ENCODE peak calls at places on chromosomes 6 and 20, in ten cellular contexts. One of them, this sample, is unnamed.

GRCh38 chr6:8494730-8495129 is 59.4 kb upstream of the SLC35B3 start:
- DNase-seq in cardiac muscle cell: no peak
- DNase-seq in GM12865: peak
- DNase-seq in glutamatergic neuron: no peak
- DNase-seq in HFF-Myc: no peak
- DNase-seq in stomach: no peak
- DNase-seq in lower leg skin: no peak
- DNase-seq in neural crest cell: no peak
- DNase-seq in A549: no peak
- DNase-seq in GM23338: no peak
- DNase-seq in this sample: no peak

GRCh38 chr6:109224107-109224875 is 129.0 kb downstream of the CEP57L1 start:
- DNase-seq in cardiac muscle cell: no peak
- DNase-seq in glutamatergic neuron: no peak
- DNase-seq in neural crest cell: no peak
- DNase-seq in GM12865: no peak
- DNase-seq in lower leg skin: no peak
- DNase-seq in HFF-Myc: no peak
- DNase-seq in A549: no peak
- DNase-seq in GM23338: no peak
- DNase-seq in stomach: no peak
- DNase-seq in this sample: no peak

GRCh38 chr6:139939189-139939979 is 564.9 kb upstream of the CITED2 start:
- DNase-seq in HFF-Myc: no peak
- DNase-seq in lower leg skin: no peak
- DNase-seq in glutamatergic neuron: no peak
- DNase-seq in stomach: no peak
- DNase-seq in A549: no peak
- DNase-seq in neural crest cell: no peak
- DNase-seq in cardiac muscle cell: no peak
- DNase-seq in GM23338: peak
- DNase-seq in GM12865: peak
- DNase-seq in this sample: no peak

GRCh38 chr20:680638-681037 is 5.0 kb upstream of the SCRT2 start:
- DNase-seq in A549: no peak
- DNase-seq in cardiac muscle cell: no peak
- DNase-seq in GM23338: no peak
- DNase-seq in lower leg skin: no peak
- DNase-seq in HFF-Myc: no peak
- DNase-seq in stomach: no peak
- DNase-seq in glutamatergic neuron: no peak
- DNase-seq in neural crest cell: no peak
- DNase-seq in GM12865: no peak
- DNase-seq in this sample: no peak

GRCh38 chr6:26232950-26233607 is 131.9 kb upstream of the BTN3A2 start:
- DNase-seq in lower leg skin: no peak
- DNase-seq in neural crest cell: no peak
- DNase-seq in GM12865: peak
- DNase-seq in A549: peak
- DNase-seq in GM23338: peak
- DNase-seq in HFF-Myc: no peak
- DNase-seq in stomach: no peak
- DNase-seq in cardiac muscle cell: no peak
- DNase-seq in glutamatergic neuron: no peak
- DNase-seq in this sample: peak

GRCh38 chr6:134657751-134658522 is 292.0 kb downstream of the ALDH8A1 start:
- DNase-seq in HFF-Myc: no peak
- DNase-seq in cardiac muscle cell: no peak
- DNase-seq in neural crest cell: no peak
- DNase-seq in GM23338: no peak
- DNase-seq in A549: no peak
- DNase-seq in glutamatergic neuron: no peak
- DNase-seq in GM12865: no peak
- DNase-seq in lower leg skin: no peak
- DNase-seq in stomach: no peak
- DNase-seq in this sample: no peak

GRCh38 chr6:169854813-169855212 is 103.4 kb downstream of the ERMARD start:
- DNase-seq in HFF-Myc: no peak
- DNase-seq in neural crest cell: no peak
- DNase-seq in cardiac muscle cell: no peak
- DNase-seq in A549: no peak
- DNase-seq in glutamatergic neuron: no peak
- DNase-seq in GM12865: no peak
- DNase-seq in lower leg skin: no peak
- DNase-seq in GM23338: no peak
- DNase-seq in stomach: peak
- DNase-seq in this sample: no peak

GRCh38 chr6:21732731-21733130 is 139.2 kb downstream of the SOX4 start:
- DNase-seq in lower leg skin: no peak
- DNase-seq in GM23338: no peak
- DNase-seq in GM12865: no peak
- DNase-seq in stomach: no peak
- DNase-seq in neural crest cell: no peak
- DNase-seq in glutamatergic neuron: no peak
- DNase-seq in cardiac muscle cell: no peak
- DNase-seq in A549: no peak
- DNase-seq in HFF-Myc: no peak
- DNase-seq in this sample: no peak

GRCh38 chr20:38197217-38198008 is 32.3 kb upstream of the TGM2 start:
- DNase-seq in GM23338: no peak
- DNase-seq in lower leg skin: peak
- DNase-seq in GM12865: no peak
- DNase-seq in glutamatergic neuron: no peak
- DNase-seq in HFF-Myc: no peak
- DNase-seq in stomach: no peak
- DNase-seq in neural crest cell: no peak
- DNase-seq in A549: no peak
- DNase-seq in cardiac muscle cell: no peak
- DNase-seq in this sample: peak

GRCh38 chr6:113414511-113414910 is 442.6 kb upstream of the MARCKS start:
- DNase-seq in neural crest cell: no peak
- DNase-seq in lower leg skin: no peak
- DNase-seq in glutamatergic neuron: peak
- DNase-seq in GM23338: no peak
- DNase-seq in stomach: peak
- DNase-seq in A549: peak
- DNase-seq in HFF-Myc: peak
- DNase-seq in GM12865: peak
- DNase-seq in cardiac muscle cell: peak
- DNase-seq in this sample: peak

GRCh38 chr6:15280023-15280422 is 34.2 kb downstream of the JARID2 start:
- DNase-seq in A549: no peak
- DNase-seq in stomach: no peak
- DNase-seq in GM12865: no peak
- DNase-seq in lower leg skin: no peak
- DNase-seq in GM23338: no peak
- DNase-seq in HFF-Myc: no peak
- DNase-seq in glutamatergic neuron: no peak
- DNase-seq in neural crest cell: no peak
- DNase-seq in cardiac muscle cell: no peak
- DNase-seq in this sample: no peak

DNA sequence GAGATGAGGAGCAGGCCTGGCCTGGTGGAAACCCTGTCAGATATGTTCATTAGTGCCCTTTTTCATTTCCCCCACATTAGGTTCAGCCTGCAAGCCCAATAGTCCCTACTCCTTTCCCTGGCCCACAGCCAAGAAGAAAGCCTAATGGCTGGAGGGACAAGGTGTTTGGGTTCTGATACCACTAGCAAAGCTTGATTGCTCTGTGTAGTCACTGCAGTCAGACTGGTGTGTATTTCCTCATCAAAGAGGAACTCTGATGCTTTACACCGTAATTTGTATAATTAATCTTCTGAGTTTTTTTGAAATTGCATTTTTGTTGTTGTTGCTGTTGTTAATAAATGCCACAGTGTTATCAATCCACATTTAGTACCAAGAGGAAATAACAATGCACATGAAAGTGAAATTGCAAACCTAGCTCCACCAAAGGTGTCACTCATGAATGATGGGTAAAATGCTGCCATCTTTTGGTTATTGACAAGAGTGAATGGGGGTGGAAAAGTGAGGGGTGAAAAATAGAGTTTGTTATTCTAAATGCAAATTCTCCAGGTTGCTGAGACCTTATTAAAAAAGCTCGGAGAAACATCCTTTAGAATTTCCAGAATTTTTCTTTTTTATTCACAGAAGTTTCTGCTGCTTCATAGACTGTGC is 320.2 kb upstream of the POU3F2 start:
- DNase-seq in glutamatergic neuron: no peak
- DNase-seq in neural crest cell: no peak
- DNase-seq in HFF-Myc: no peak
- DNase-seq in GM23338: no peak
- DNase-seq in cardiac muscle cell: no peak
- DNase-seq in lower leg skin: no peak
- DNase-seq in stomach: no peak
- DNase-seq in GM12865: peak
- DNase-seq in A549: no peak
- DNase-seq in this sample: no peak
- TF ChIP-seq CTCF in glutamatergic neuron: no peak
- TF ChIP-seq CTCF in neural crest cell: no peak
- TF ChIP-seq CTCF in HFF-Myc: no peak
- TF ChIP-seq CTCF in GM23338: peak
- TF ChIP-seq CTCF in cardiac muscle cell: no peak
- TF ChIP-seq CTCF in lower leg skin: no peak
- TF ChIP-seq CTCF in stomach: no peak
- TF ChIP-seq CTCF in GM12865: no peak
- TF ChIP-seq CTCF in A549: no peak
- TF ChIP-seq CTCF in this sample: no peak

GRCh38 chr20:48332555-48332954 is 495.2 kb downstream of the PREX1 start:
- DNase-seq in A549: no peak
- DNase-seq in HFF-Myc: peak
- DNase-seq in lower leg skin: no peak
- DNase-seq in GM23338: no peak
- DNase-seq in cardiac muscle cell: no peak
- DNase-seq in neural crest cell: no peak
- DNase-seq in stomach: no peak
- DNase-seq in GM12865: no peak
- DNase-seq in glutamatergic neuron: no peak
- DNase-seq in this sample: no peak

GRCh38 chr20:48329216-48329615 is 498.6 kb downstream of the PREX1 start:
- DNase-seq in HFF-Myc: no peak
- DNase-seq in stomach: no peak
- DNase-seq in lower leg skin: no peak
- DNase-seq in A549: no peak
- DNase-seq in GM12865: no peak
- DNase-seq in neural crest cell: no peak
- DNase-seq in GM23338: no peak
- DNase-seq in glutamatergic neuron: no peak
- DNase-seq in cardiac muscle cell: no peak
- DNase-seq in this sample: no peak

GRCh38 chr20:48331518-48332286 is 496.1 kb downstream of the PREX1 start:
- DNase-seq in lower leg skin: no peak
- DNase-seq in A549: no peak
- DNase-seq in GM23338: no peak
- DNase-seq in neural crest cell: no peak
- DNase-seq in cardiac muscle cell: no peak
- DNase-seq in HFF-Myc: no peak
- DNase-seq in GM12865: no peak
- DNase-seq in glutamatergic neuron: no peak
- DNase-seq in stomach: no peak
- DNase-seq in this sample: no peak

GRCh38 chr20:48326868-48327267 is 500.9 kb downstream of the PREX1 start:
- DNase-seq in GM23338: no peak
- DNase-seq in lower leg skin: no peak
- DNase-seq in stomach: no peak
- DNase-seq in cardiac muscle cell: no peak
- DNase-seq in GM12865: no peak
- DNase-seq in HFF-Myc: no peak
- DNase-seq in glutamatergic neuron: no peak
- DNase-seq in A549: no peak
- DNase-seq in neural crest cell: no peak
- DNase-seq in this sample: no peak

GRCh38 chr20:48329676-48330644 is 497.8 kb downstream of the PREX1 start:
- DNase-seq in A549: peak
- DNase-seq in GM12865: peak
- DNase-seq in cardiac muscle cell: peak
- DNase-seq in lower leg skin: no peak
- DNase-seq in neural crest cell: peak
- DNase-seq in HFF-Myc: no peak
- DNase-seq in glutamatergic neuron: peak
- DNase-seq in GM23338: peak
- DNase-seq in stomach: no peak
- DNase-seq in this sample: peak
- TF ChIP-seq CTCF in A549: peak
- TF ChIP-seq CTCF in GM12865: peak
- TF ChIP-seq CTCF in cardiac muscle cell: peak
- TF ChIP-seq CTCF in lower leg skin: no peak
- TF ChIP-seq CTCF in neural crest cell: peak
- TF ChIP-seq CTCF in HFF-Myc: peak
- TF ChIP-seq CTCF in glutamatergic neuron: peak
- TF ChIP-seq CTCF in GM23338: peak
- TF ChIP-seq CTCF in stomach: no peak
- TF ChIP-seq CTCF in this sample: peak

GRCh38 chr20:25470045-25470444 is 62.6 kb downstream of the GINS1 start:
- DNase-seq in cardiac muscle cell: peak
- DNase-seq in glutamatergic neuron: peak
- DNase-seq in HFF-Myc: no peak
- DNase-seq in A549: peak
- DNase-seq in lower leg skin: no peak
- DNase-seq in stomach: peak
- DNase-seq in GM23338: peak
- DNase-seq in GM12865: peak
- DNase-seq in neural crest cell: no peak
- DNase-seq in this sample: peak
- TF ChIP-seq CTCF in cardiac muscle cell: peak
- TF ChIP-seq CTCF in glutamatergic neuron: no peak
- TF ChIP-seq CTCF in HFF-Myc: peak
- TF ChIP-seq CTCF in A549: peak
- TF ChIP-seq CTCF in lower leg skin: no peak
- TF ChIP-seq CTCF in stomach: peak
- TF ChIP-seq CTCF in GM23338: peak
- TF ChIP-seq CTCF in GM12865: peak
- TF ChIP-seq CTCF in neural crest cell: peak
- TF ChIP-seq CTCF in this sample: peak

DNA sequence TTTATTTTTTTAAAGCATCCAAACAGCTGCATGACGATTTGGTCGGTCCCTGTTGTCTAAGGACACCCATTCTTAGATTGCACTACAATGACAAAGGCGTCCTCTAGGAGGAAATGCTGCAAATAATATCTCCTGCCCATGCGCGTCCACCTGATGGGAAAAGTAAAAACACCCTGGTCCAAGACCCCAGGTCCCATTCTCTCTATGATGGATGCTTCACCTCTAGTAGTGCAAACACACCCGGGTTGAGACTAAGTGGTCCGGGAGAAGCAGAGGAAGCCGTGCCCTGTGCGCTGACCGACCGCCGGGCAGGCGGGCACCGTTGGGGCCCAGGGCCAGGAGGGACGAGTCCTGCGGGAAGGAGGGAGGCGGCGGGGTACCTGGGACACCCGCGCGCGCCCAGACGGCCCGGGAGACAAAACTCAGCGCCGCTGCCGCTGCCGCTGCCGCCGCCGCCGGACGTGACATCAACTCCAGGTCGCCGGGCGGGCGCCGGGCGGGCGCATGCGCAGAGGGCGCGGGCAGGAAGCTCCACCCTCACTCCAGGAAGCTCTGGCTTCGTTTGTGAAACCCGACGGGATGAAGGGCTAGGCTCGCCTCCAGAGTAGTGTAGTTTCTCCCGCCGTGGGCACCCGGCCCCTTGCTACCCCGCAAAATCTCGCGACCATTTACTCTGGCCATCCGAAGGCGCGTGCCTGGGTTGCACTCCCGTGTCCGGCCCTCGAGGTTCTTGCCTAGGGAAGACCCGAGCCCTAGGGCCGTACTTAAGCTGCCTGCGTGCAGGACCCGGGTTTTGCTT is at the start of gene TBC1D7:
- DNase-seq in HFF-Myc: peak
- DNase-seq in GM23338: peak
- DNase-seq in lower leg skin: peak
- DNase-seq in A549: peak
- DNase-seq in glutamatergic neuron: peak
- DNase-seq in stomach: peak
- DNase-seq in neural crest cell: peak
- DNase-seq in cardiac muscle cell: peak
- DNase-seq in GM12865: peak
- DNase-seq in this sample: peak
- TF ChIP-seq CTCF in HFF-Myc: no peak
- TF ChIP-seq CTCF in GM23338: no peak
- TF ChIP-seq CTCF in lower leg skin: no peak
- TF ChIP-seq CTCF in A549: no peak
- TF ChIP-seq CTCF in glutamatergic neuron: peak
- TF ChIP-seq CTCF in stomach: no peak
- TF ChIP-seq CTCF in neural crest cell: peak
- TF ChIP-seq CTCF in cardiac muscle cell: peak
- TF ChIP-seq CTCF in GM12865: peak
- TF ChIP-seq CTCF in this sample: peak